ENCODE peak calls at places on chromosome 22, in nine cellular contexts. Y, M, Z, D, V, G, R, E and X are unnamed samples.

GRCh38 chr22:20548806-20549205 is 41.4 kb downstream of the MED15 start:
- DNase-seq in Y (no peak), M (no peak), Z (no peak), D (no peak), V (no peak), G (peak), R (no peak), E (no peak), X (no peak)

GRCh38 chr22:22721681-22722309 is 77.4 kb downstream of the GGTLC2 start:
- DNase-seq in Y (no peak), M (no peak), Z (no peak), D (no peak), V (no peak), G (no peak), R (no peak), E (no peak), X (no peak)

GRCh38 chr22:50408311-50408710 is 65.2 kb downstream of the PPP6R2 start:
- DNase-seq in Y (no peak), M (no peak), Z (no peak), D (no peak), V (no peak), G (no peak), R (no peak), E (no peak), X (no peak)

GRCh38 chr22:20437253-20438065 is at the start of gene SCARF2:
- DNase-seq in Y (no peak), M (no peak), Z (no peak), D (peak), V (no peak), G (peak), R (peak), E (no peak), X (no peak)

GRCh38 chr22:23534851-23535717 is 45.0 kb downstream of the IGLL1 start:
- DNase-seq in Y (no peak), M (no peak), Z (peak), D (no peak), V (no peak), G (peak), R (no peak), E (no peak), X (no peak)

GRCh38 chr22:29149841-29150555 is 55.7 kb upstream of the EMID1 start:
- DNase-seq in Y (no peak), M (peak), Z (no peak), D (no peak), V (no peak), G (peak), R (no peak), E (no peak), X (no peak)

GRCh38 chr22:39960791-39961746 is 872 bp downstream of the TMA7B start:
- DNase-seq in Y (peak), M (no peak), Z (no peak), D (no peak), V (peak), G (peak), R (no peak), E (peak), X (no peak)

GRCh38 chr22:30821381-30821780 is 126.7 kb downstream of the OSBP2 start:
- DNase-seq in Y (no peak), M (no peak), Z (no peak), D (no peak), V (no peak), G (no peak), R (no peak), E (no peak), X (no peak)

GRCh38 chr22:20494978-20495860 is at the start of gene KLHL22:
- DNase-seq in Y (peak), M (peak), Z (no peak), D (peak), V (peak), G (no peak), R (peak), E (peak), X (no peak)

GRCh38 chr22:23675502-23676415 is 15.1 kb upstream of the RGL4 start:
- DNase-seq in Y (peak), M (peak), Z (peak), D (no peak), V (peak), G (peak), R (no peak), E (no peak), X (no peak)

GRCh38 chr22:27107824-27108223 is 450.4 kb downstream of the MIAT start:
- DNase-seq in Y (no peak), M (peak), Z (peak), D (no peak), V (peak), G (no peak), R (peak), E (no peak), X (peak)

GRCh38 chr22:19120829-19121630 is 1.2 kb downstream of the DGCR2 start:
- DNase-seq in Y (no peak), M (peak), Z (peak), D (peak), V (peak), G (peak), R (no peak), E (no peak), X (peak)

GRCh38 chr22:17931400-17931825 is 92.9 kb downstream of the MICAL3 start:
- DNase-seq in Y (no peak), M (no peak), Z (peak), D (no peak), V (peak), G (no peak), R (no peak), E (no peak), X (no peak)

GRCh38 chr22:38758276-38758945 is 2.6 kb upstream of the SUN2 start:
- DNase-seq in Y (no peak), M (no peak), Z (no peak), D (no peak), V (no peak), G (peak), R (no peak), E (no peak), X (no peak)

GRCh38 chr22:19405652-19406051 is 25.9 kb downstream of the HIRA start:
- DNase-seq in Y (no peak), M (no peak), Z (no peak), D (no peak), V (no peak), G (no peak), R (no peak), E (no peak), X (no peak)

GRCh38 chr22:33883561-33883960 is 36.7 kb downstream of the LARGE1 start:
- DNase-seq in Y (no peak), M (no peak), Z (no peak), D (no peak), V (no peak), G (no peak), R (no peak), E (no peak), X (no peak)

GRCh38 chr22:50403701-50404101 is 60.6 kb downstream of the PPP6R2 start:
- DNase-seq in Y (peak), M (no peak), Z (no peak), D (no peak), V (peak), G (peak), R (peak), E (no peak), X (no peak)

GRCh38 chr22:50304528-50305392 is 2.7 kb downstream of the PLXNB2 start:
- DNase-seq in Y (peak), M (no peak), Z (no peak), D (no peak), V (peak), G (no peak), R (no peak), E (no peak), X (no peak)

GRCh38 chr22:27494821-27495220 is 306.7 kb downstream of the MN1 start:
- DNase-seq in Y (no peak), M (no peak), Z (no peak), D (peak), V (no peak), G (peak), R (no peak), E (no peak), X (no peak)

GRCh38 chr22:40033586-40034380 is 39.0 kb downstream of the FAM83F start:
- DNase-seq in Y (no peak), M (no peak), Z (peak), D (no peak), V (no peak), G (peak), R (no peak), E (no peak), X (no peak)

GRCh38 chr22:44024288-44024908 is at the start of gene PARVB:
- DNase-seq in Y (peak), M (no peak), Z (no peak), D (peak), V (no peak), G (peak), R (no peak), E (peak), X (no peak)
- TF ChIP-seq POLR2AphosphoS5 in Y (peak), M (no peak), Z (no peak), D (no peak), V (no peak), G (peak), R (no peak), E (no peak), X (peak)

DNA sequence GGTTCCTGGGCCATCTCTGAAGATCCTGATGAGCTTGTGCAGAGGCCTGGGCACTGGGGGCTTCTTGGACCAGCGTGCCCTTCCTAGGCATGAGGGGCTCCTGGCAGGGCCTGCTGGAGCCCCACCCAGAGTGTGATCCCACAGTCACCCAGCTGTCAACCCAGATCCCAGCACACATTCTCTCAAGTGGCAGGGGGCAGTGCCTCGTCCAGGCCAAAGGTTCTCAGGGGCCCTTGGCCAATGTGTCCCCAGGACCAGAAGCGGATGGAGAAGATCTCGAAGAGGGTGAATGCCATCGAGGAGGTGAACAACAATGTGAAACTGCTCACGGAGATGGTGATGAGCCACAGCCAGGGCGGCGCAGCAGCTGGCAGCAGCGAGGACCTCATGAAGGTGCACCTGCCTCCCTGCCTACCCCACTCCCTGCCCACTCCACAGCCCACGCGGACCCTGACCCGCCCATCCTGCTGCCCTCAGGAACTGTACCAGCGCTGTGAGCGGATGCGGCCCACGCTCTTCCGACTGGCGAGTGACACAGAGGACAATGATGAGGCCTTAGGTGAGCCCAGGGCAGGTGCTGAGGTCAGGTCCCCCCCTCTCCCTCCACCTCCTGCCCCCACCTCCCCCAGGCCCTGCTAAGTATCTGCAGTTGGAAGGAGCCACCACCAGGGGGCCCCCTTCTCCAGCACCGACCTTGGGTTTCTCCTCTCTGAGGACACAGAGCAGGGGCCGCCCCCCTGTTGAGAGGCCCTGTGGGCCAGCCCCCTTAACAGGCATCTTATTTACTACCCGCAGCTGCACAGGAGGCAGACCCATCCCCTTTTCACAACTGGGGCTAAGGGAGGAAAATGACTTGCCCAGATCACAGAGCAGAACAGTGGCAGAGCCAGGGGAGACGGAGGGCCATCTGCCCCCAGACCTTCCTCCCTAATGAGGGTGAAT is 14.7 kb downstream of the GGA1 start:
- DNase-seq in Y (peak), M (peak), Z (no peak), D (peak), V (peak), G (peak), R (peak), E (peak), X (no peak)
- TF ChIP-seq POLR2AphosphoS5 in Y (no peak), M (no peak), Z (no peak), D (no peak), V (no peak), G (peak), R (no peak), E (peak), X (no peak)

DNA sequence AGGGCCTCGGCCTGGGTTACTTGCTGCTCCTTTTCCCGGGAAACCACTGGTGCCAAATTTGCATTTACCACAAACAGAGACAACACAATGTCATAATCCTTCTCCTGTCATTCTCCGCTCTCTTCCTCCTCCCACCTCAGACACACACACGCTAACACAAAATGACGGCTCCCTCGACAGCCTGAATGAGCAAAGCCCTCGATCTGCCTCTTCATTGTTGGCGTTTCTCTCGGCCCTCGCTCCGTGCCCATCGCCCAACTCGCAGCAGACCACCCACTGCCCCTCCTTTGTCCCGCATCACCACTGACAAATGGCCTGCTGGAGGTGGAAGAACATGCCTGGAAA is 12.5 kb upstream of the TCF20 start:
- DNase-seq in Y (no peak), M (no peak), Z (no peak), D (no peak), V (no peak), G (no peak), R (no peak), E (no peak), X (no peak)
- TF ChIP-seq POLR2AphosphoS5 in Y (no peak), M (no peak), Z (no peak), D (no peak), V (no peak), G (no peak), R (no peak), E (no peak), X (no peak)

GRCh38 chr22:46002757-46003270 is 25.9 kb upstream of the WNT7B start:
- DNase-seq in Y (no peak), M (no peak), Z (no peak), D (no peak), V (no peak), G (peak), R (no peak), E (no peak), X (no peak)
- TF ChIP-seq POLR2AphosphoS5 in Y (no peak), M (no peak), Z (no peak), D (no peak), V (no peak), G (peak), R (no peak), E (no peak), X (no peak)

GRCh38 chr22:32831571-32831970 is 30.1 kb downstream of the TIMP3 start:
- DNase-seq in Y (no peak), M (no peak), Z (no peak), D (no peak), V (no peak), G (no peak), R (no peak), E (no peak), X (no peak)

GRCh38 chr22:32828561-32828960 is 27.1 kb downstream of the TIMP3 start:
- DNase-seq in Y (no peak), M (no peak), Z (peak), D (no peak), V (no peak), G (no peak), R (no peak), E (no peak), X (no peak)

GRCh38 chr22:32830957-32831356 is 29.5 kb downstream of the TIMP3 start:
- DNase-seq in Y (no peak), M (no peak), Z (no peak), D (no peak), V (no peak), G (no peak), R (no peak), E (no peak), X (no peak)

GRCh38 chr22:32829451-32829851 is 27.9 kb downstream of the TIMP3 start:
- DNase-seq in Y (no peak), M (no peak), Z (no peak), D (no peak), V (no peak), G (no peak), R (no peak), E (no peak), X (no peak)

DNA sequence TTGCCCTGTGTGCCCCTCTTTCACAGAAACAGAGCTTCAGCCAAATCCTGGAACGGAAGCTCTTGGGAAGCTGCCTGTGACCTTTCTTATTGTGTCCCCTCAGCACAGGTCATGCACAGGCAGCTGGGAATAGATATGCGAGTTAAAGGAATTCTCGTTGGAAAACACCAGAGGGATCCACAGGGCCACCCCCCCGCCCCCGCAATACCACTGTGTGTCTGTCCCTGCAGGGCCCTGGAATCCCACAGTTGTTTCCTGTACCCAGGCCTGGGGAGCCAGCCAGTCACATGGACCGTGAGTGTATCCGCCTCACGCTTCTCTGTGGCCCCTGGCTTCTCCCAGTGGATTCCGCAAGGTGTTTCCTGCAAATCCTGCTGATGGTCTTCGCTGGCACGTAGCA is 29.0 kb downstream of the TIMP3 start:
- DNase-seq in Y (no peak), M (no peak), Z (peak), D (peak), V (no peak), G (peak), R (peak), E (no peak), X (no peak)
- TF ChIP-seq POLR2AphosphoS5 in Y (no peak), M (no peak), Z (peak), D (no peak), V (no peak), G (peak), R (no peak), E (no peak), X (no peak)